ENCODE peak calls at places on chromosome X, in ten cellular contexts. R is amygdala; E is lower lobe of right lung; Q is activated naive CD4-positive, alpha-beta T cell treated with anti-CD3 and anti-CD28 coated beads for 36 hours; S is iPS DF 6.9; H is frontal cortex; T is GM06990; A is A172; V is KBM-7; G is transverse colon. N is an unnamed sample.

GRCh38 chrX:13428055-13428786 is 108.4 kb upstream of the ATXN3L start:
- DNase-seq in R (no peak), E (no peak), Q (no peak), S (no peak), H (no peak), T (peak), A (peak), V (peak), G (no peak), N (no peak)

GRCh38 chrX:150544222-150544787 is 24.1 kb upstream of the MTM1 start:
- DNase-seq in R (no peak), E (no peak), Q (peak), S (no peak), H (no peak), T (no peak), A (no peak), V (peak), G (peak), N (no peak)

GRCh38 chrX:49155900-49156837 is 6.4 kb upstream of the MAGIX start:
- DNase-seq in R (peak), E (peak), Q (peak), S (no peak), H (peak), T (peak), A (peak), V (peak), G (peak), N (peak)

GRCh38 chrX:111649641-111650040 is 31.3 kb upstream of the ALG13 start:
- DNase-seq in R (no peak), E (no peak), Q (no peak), S (no peak), H (no peak), T (no peak), A (no peak), V (no peak), G (no peak), N (no peak)

GRCh38 chrX:131854586-131854985 is 168.5 kb upstream of the STK26 start:
- DNase-seq in R (no peak), E (no peak), Q (no peak), S (no peak), H (no peak), T (no peak), A (no peak), V (peak), G (no peak), N (no peak)

GRCh38 chrX:32024072-32024471 is 952.2 kb upstream of the FTHL17 start:
- DNase-seq in R (no peak), E (no peak), Q (no peak), S (no peak), H (no peak), T (no peak), A (no peak), V (no peak), G (no peak), N (no peak)

GRCh38 chrX:119013146-119013545 is 38.7 kb downstream of the LONRF3 start:
- DNase-seq in R (no peak), E (no peak), Q (no peak), S (no peak), H (no peak), T (no peak), A (no peak), V (no peak), G (no peak), N (no peak)

GRCh38 chrX:71111851-71112468 is 583 bp upstream of the IL2RG start:
- DNase-seq in R (no peak), E (no peak), Q (no peak), S (no peak), H (no peak), T (no peak), A (no peak), V (peak), G (no peak), N (no peak)

GRCh38 chrX:46627700-46628405 is 54.3 kb downstream of the CHST7 start:
- DNase-seq in R (no peak), E (no peak), Q (no peak), S (no peak), H (no peak), T (no peak), A (no peak), V (no peak), G (no peak), N (peak)

GRCh38 chrX:132737743-132738142 is 220.7 kb downstream of the HS6ST2 start:
- DNase-seq in R (no peak), E (peak), Q (peak), S (no peak), H (no peak), T (no peak), A (peak), V (peak), G (no peak), N (no peak)

GRCh38 chrX:112866175-112866574 is 25.5 kb upstream of the AMOT start:
- DNase-seq in R (no peak), E (no peak), Q (no peak), S (no peak), H (no peak), T (no peak), A (no peak), V (no peak), G (no peak), N (no peak)

GRCh38 chrX:30313322-30313721 is 4.1 kb upstream of the NR0B1 start:
- DNase-seq in R (no peak), E (no peak), Q (no peak), S (no peak), H (no peak), T (no peak), A (peak), V (no peak), G (no peak), N (no peak)

GRCh38 chrX:152637649-152638442 is at the start of gene GABRQ:
- DNase-seq in R (peak), E (peak), Q (peak), S (peak), H (no peak), T (no peak), A (no peak), V (peak), G (peak), N (peak)

GRCh38 chrX:50707955-50708694 is 105.9 kb downstream of the SHROOM4 start:
- DNase-seq in R (no peak), E (no peak), Q (no peak), S (no peak), H (no peak), T (no peak), A (no peak), V (no peak), G (no peak), N (no peak)

GRCh38 chrX:70422886-70423336 is at the start of gene GDPD2:
- DNase-seq in R (no peak), E (no peak), Q (no peak), S (no peak), H (no peak), T (no peak), A (peak), V (peak), G (peak), N (no peak)

GRCh38 chrX:51182545-51182944 is 150.1 kb upstream of the NUDT10 start:
- DNase-seq in R (no peak), E (no peak), Q (no peak), S (no peak), H (no peak), T (no peak), A (no peak), V (no peak), G (no peak), N (no peak)

N was measured in left ventricle myocardium superior.